ENCODE peak calls at places on chromosomes 2 and 18, in five cellular contexts. One of them, this sample, is unnamed.

GRCh38 chr18:3554091-3554601 is 104.2 kb downstream of the TGIF1 start:
- DNase-seq in AG04449: no peak
- DNase-seq in fibroblast of villous mesenchyme: peak
- DNase-seq in heart left ventricle: no peak
- DNase-seq in hepatocyte: peak
- DNase-seq in this sample: no peak

GRCh38 chr2:151091583-151091982 is 170.1 kb downstream of the RBM43 start:
- DNase-seq in fibroblast of villous mesenchyme: no peak
- DNase-seq in hepatocyte: no peak
- DNase-seq in AG04449: no peak
- DNase-seq in heart left ventricle: no peak
- DNase-seq in this sample: no peak

GRCh38 chr2:239539083-239539775 is 138.4 kb upstream of the HDAC4 start:
- DNase-seq in AG04449: no peak
- DNase-seq in hepatocyte: no peak
- DNase-seq in fibroblast of villous mesenchyme: no peak
- DNase-seq in heart left ventricle: no peak
- DNase-seq in this sample: no peak

GRCh38 chr2:169106563-169107545 is 37.5 kb downstream of the DHRS9 start:
- DNase-seq in fibroblast of villous mesenchyme: no peak
- DNase-seq in heart left ventricle: no peak
- DNase-seq in AG04449: no peak
- DNase-seq in hepatocyte: no peak
- DNase-seq in this sample: no peak

GRCh38 chr18:37742436-37742835 is 176.8 kb upstream of the CELF4 start:
- DNase-seq in hepatocyte: no peak
- DNase-seq in fibroblast of villous mesenchyme: no peak
- DNase-seq in heart left ventricle: no peak
- DNase-seq in AG04449: no peak
- DNase-seq in this sample: no peak

GRCh38 chr2:9244985-9245544 is 38.5 kb downstream of the ASAP2 start:
- DNase-seq in hepatocyte: no peak
- DNase-seq in fibroblast of villous mesenchyme: no peak
- DNase-seq in AG04449: no peak
- DNase-seq in heart left ventricle: no peak
- DNase-seq in this sample: no peak

GRCh38 chr2:170155022-170155722 is 22.8 kb upstream of the MYO3B start:
- DNase-seq in AG04449: no peak
- DNase-seq in heart left ventricle: no peak
- DNase-seq in hepatocyte: peak
- DNase-seq in fibroblast of villous mesenchyme: peak
- DNase-seq in this sample: peak

GRCh38 chr18:7017013-7017412 is 100.6 kb downstream of the LAMA1 start:
- DNase-seq in hepatocyte: no peak
- DNase-seq in heart left ventricle: no peak
- DNase-seq in fibroblast of villous mesenchyme: no peak
- DNase-seq in AG04449: no peak
- DNase-seq in this sample: no peak

GRCh38 chr2:23041443-23041842 is 343.5 kb upstream of the KLHL29 start:
- DNase-seq in fibroblast of villous mesenchyme: no peak
- DNase-seq in hepatocyte: no peak
- DNase-seq in AG04449: no peak
- DNase-seq in heart left ventricle: no peak
- DNase-seq in this sample: no peak

GRCh38 chr2:117470311-117471095 is 344.0 kb upstream of the DDX18 start:
- DNase-seq in AG04449: no peak
- DNase-seq in hepatocyte: peak
- DNase-seq in fibroblast of villous mesenchyme: no peak
- DNase-seq in heart left ventricle: peak
- DNase-seq in this sample: no peak

GRCh38 chr18:30093376-30093775 is 949.2 kb downstream of the DSC3 start:
- DNase-seq in fibroblast of villous mesenchyme: no peak
- DNase-seq in AG04449: no peak
- DNase-seq in hepatocyte: no peak
- DNase-seq in heart left ventricle: no peak
- DNase-seq in this sample: no peak

DNA sequence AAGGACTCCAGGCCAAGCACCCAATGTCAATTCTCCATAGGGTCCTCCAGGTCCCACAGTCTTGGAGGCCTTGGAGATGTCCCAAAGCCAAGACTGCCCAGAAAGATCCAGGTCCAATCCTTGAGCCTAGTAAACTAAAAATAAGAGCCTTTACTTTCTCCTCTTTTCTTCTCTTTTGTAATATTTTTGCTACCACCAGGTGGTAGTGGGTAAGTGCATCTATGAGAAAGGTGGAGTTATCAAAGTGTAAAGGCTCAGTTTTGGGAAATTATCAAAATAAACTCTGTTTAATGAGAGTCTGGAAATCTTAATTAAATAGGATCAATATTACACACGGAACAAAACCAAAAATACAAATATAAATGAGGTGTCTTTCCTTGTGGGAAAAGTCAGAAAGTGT is 276.4 kb downstream of the ALK start:
- DNase-seq in heart left ventricle: no peak
- DNase-seq in hepatocyte: no peak
- DNase-seq in AG04449: no peak
- DNase-seq in fibroblast of villous mesenchyme: no peak
- DNase-seq in this sample: no peak
- TF ChIP-seq CTCF in heart left ventricle: no peak
- TF ChIP-seq CTCF in hepatocyte: no peak
- TF ChIP-seq CTCF in AG04449: no peak
- TF ChIP-seq CTCF in fibroblast of villous mesenchyme: no peak
- TF ChIP-seq CTCF in this sample: no peak

GRCh38 chr2:54725343-54726099 is 2.1 kb downstream of the EML6 start:
- DNase-seq in hepatocyte: no peak
- DNase-seq in heart left ventricle: no peak
- DNase-seq in AG04449: no peak
- DNase-seq in fibroblast of villous mesenchyme: no peak
- DNase-seq in this sample: no peak
- H3K4me3 ChIP-seq in hepatocyte: no peak
- H3K4me3 ChIP-seq in heart left ventricle: no peak
- H3K4me3 ChIP-seq in AG04449: peak
- H3K4me3 ChIP-seq in fibroblast of villous mesenchyme: peak
- H3K4me3 ChIP-seq in this sample: peak

GRCh38 chr2:148813603-148814065 is 61.4 kb upstream of the KIF5C start:
- DNase-seq in AG04449: no peak
- DNase-seq in heart left ventricle: no peak
- DNase-seq in hepatocyte: no peak
- DNase-seq in fibroblast of villous mesenchyme: no peak
- DNase-seq in this sample: no peak
- TF ChIP-seq CTCF in AG04449: no peak
- TF ChIP-seq CTCF in heart left ventricle: no peak
- TF ChIP-seq CTCF in hepatocyte: no peak
- TF ChIP-seq CTCF in fibroblast of villous mesenchyme: no peak
- TF ChIP-seq CTCF in this sample: no peak

GRCh38 chr2:233413046-233413445 is 58.8 kb downstream of the DGKD start:
- DNase-seq in heart left ventricle: no peak
- DNase-seq in fibroblast of villous mesenchyme: peak
- DNase-seq in AG04449: no peak
- DNase-seq in hepatocyte: no peak
- DNase-seq in this sample: peak
- H3K4me3 ChIP-seq in heart left ventricle: no peak
- H3K4me3 ChIP-seq in fibroblast of villous mesenchyme: no peak
- H3K4me3 ChIP-seq in AG04449: no peak
- H3K4me3 ChIP-seq in hepatocyte: no peak
- H3K4me3 ChIP-seq in this sample: no peak

This sample was measured in AG10803.